ENCODE peak calls at places on chromosomes 4 and X, in eight cellular contexts. H is PC-3, U is mammary epithelial cell, N is H1, D is HepG2, Z is astrocyte, Q is neural progenitor cell, S is GM23338. A is an unnamed sample.
A peak's percentile ranks its signal among the peaks of the same experiment; 100 is the strongest.

GRCh38 chrX:19805054-19805690 is 82.2 kb downstream of the SH3KBP1 start:
- DNase-seq in H (no peak), U (no peak), Q (no peak), N (no peak), Z (no peak), S (no peak), D (no peak), A (no peak)

GRCh38 chrX:40176256-40176978 is 78.7 kb upstream of the BCOR start:
- DNase-seq in Q (peak; percentile 58), N (no peak), U (no peak), Z (no peak), H (peak; percentile 18), S (peak; percentile 52), D (peak; percentile 35), A (peak; percentile 52)

GRCh38 chrX:132576945-132577344 is 88.1 kb upstream of the MBNL3 start:
- DNase-seq in H (no peak), U (peak; percentile 2), D (no peak), Z (no peak), Q (no peak), S (no peak), N (no peak), A (peak; percentile 1)

GRCh38 chr4:38673109-38673978 is 9.3 kb downstream of the KLF3 start:
- DNase-seq in Q (no peak), H (peak; percentile 71), Z (no peak), N (no peak), U (peak; percentile 88), S (peak; percentile 62), D (peak; percentile 95), A (no peak)

GRCh38 chr4:143352052-143352451 is 15.4 kb downstream of the GAB1 start:
- DNase-seq in N (no peak), Z (peak; percentile 36), S (no peak), H (peak; percentile 86), Q (no peak), D (no peak), U (no peak), A (no peak)

GRCh38 chrX:30212172-30212571 is 3.2 kb upstream of the MAGEB2 start:
- DNase-seq in D (no peak), H (peak; percentile 3), S (no peak), N (no peak), Z (no peak), Q (no peak), U (no peak), A (no peak)

GRCh38 chr4:153432971-153433752 is 33.0 kb upstream of the TMEM131L start:
- DNase-seq in Z (peak; percentile 83), H (peak; percentile 91), S (peak; percentile 80), U (peak; percentile 94), N (peak; percentile 19), D (peak; percentile 79), Q (peak; percentile 38), A (peak; percentile 48)

GRCh38 chr4:42412251-42412650 is 15.0 kb downstream of the SHISA3 start:
- DNase-seq in Q (no peak), N (no peak), S (no peak), H (peak; percentile 89), D (no peak), U (no peak), Z (peak; percentile 93), A (peak; percentile 69)

GRCh38 chrX:16838202-16839066 is 31.7 kb downstream of the RBBP7 start:
- DNase-seq in H (no peak), Q (peak; percentile 16), N (no peak), S (no peak), Z (peak; percentile 82), D (no peak), U (peak; percentile 48), A (peak; percentile 75)

GRCh38 chrX:149114874-149115273 is 390.2 kb downstream of the IDS start:
- DNase-seq in U (no peak), Q (no peak), N (no peak), D (no peak), H (no peak), Z (no peak), S (no peak), A (no peak)

GRCh38 chrX:14964500-14964899 is 91.3 kb downstream of the MOSPD2 start:
- DNase-seq in U (peak; percentile 56), Z (peak; percentile 14), Q (no peak), H (peak; percentile 62), N (no peak), D (no peak), S (no peak), A (peak; percentile 23)

GRCh38 chr4:114100288-114101031 is 121.0 kb upstream of the ARSJ start:
- DNase-seq in Q (no peak), Z (no peak), U (no peak), H (peak; percentile 22), N (no peak), S (no peak), D (no peak), A (no peak)

GRCh38 chr4:149135062-149135461 is 680.6 kb downstream of the IQCM start:
- DNase-seq in H (no peak), Z (no peak), N (no peak), S (no peak), U (no peak), Q (no peak), D (no peak), A (no peak)

GRCh38 chr4:86482851-86483490 is 111.1 kb upstream of the PTPN13 start:
- DNase-seq in Q (peak; percentile 94), H (peak; percentile 6), U (no peak), N (peak; percentile 89), S (peak; percentile 95), Z (no peak), D (no peak), A (peak; percentile 41)

GRCh38 chrX:100410083-100410590 is at the start of gene PCDH19:
- DNase-seq in N (no peak), Q (peak; percentile 89), S (peak; percentile 70), Z (peak; percentile 7), D (no peak), U (peak; percentile 50), H (peak; percentile 57), A (peak; percentile 43)
- H2AFZ ChIP-seq in N (no peak within 1 kb of the TSS), Q (peak within 1 kb of the TSS; percentile 89), S (peak within 1 kb of the TSS; percentile 81), Z (peak within 1 kb of the TSS; percentile 66), D (no peak within 1 kb of the TSS), U (peak within 1 kb of the TSS; percentile 76), H (peak within 1 kb of the TSS; percentile 75), A (peak within 1 kb of the TSS; percentile 71)

DNA sequence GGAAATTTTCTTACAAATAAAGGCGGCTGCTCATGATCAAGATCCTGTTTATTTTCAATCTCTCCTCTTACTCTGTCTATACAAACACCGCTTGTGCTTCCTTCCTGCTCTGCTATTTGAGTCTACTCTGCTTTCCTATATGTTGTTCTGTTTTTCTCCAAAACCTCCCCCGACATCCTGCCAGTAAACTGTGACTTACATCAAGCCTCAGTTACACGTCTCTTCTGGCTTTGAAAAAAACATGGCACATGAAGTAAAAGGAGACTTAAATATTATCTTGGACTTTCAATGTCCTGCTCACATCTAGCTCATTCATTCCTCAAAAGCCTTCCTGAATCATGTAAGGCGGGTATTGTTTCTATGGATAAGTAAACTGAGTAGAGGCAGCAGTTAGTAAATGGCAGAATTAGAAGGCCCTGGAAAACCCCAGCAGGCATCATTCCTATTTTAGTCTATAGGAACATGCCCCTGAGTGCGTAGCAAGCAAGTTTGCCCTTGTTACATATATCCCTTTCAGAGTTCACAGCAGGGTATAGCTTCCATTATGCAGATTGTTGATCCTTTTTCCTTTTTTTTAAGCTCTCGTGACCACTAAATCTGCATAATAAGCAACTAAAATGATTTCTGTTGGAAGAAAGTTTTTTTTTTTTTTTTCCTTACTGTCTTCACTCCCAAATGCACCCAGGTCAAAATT is 280.1 kb downstream of the RAPGEF2 start:
- DNase-seq in S (peak; percentile 57), H (no peak), Z (no peak), U (no peak), D (no peak), Q (peak; percentile 30), N (peak; percentile 21), A (peak; percentile 83)
- H3K4me2 ChIP-seq in S (peak overlapping the region; percentile 57), H (no peak overlapping the region), Z (no peak overlapping the region), U (no peak overlapping the region), D (no peak overlapping the region), Q (peak overlapping the region; percentile 64), N (peak overlapping the region; percentile 37), A (no peak overlapping the region)

GRCh38 chr4:15682790-15683495 is 1.3 kb downstream of the FAM200B start:
- DNase-seq in S (no peak), H (no peak), Q (no peak), U (no peak), N (no peak), D (no peak), Z (no peak), A (peak; percentile 37)

GRCh38 chr4:15681372-15682339 is at the start of gene FAM200B:
- DNase-seq in Q (peak; percentile 99), N (peak; percentile 99), H (peak; percentile 99), Z (peak; percentile 93), D (peak; percentile 97), S (peak; percentile 100), U (peak; percentile 100), A (peak; percentile 99)

GRCh38 chr4:15681067-15681371 is 608 bp upstream of the FAM200B start:
- DNase-seq in S (no peak), N (no peak), D (no peak), U (no peak), Z (no peak), H (no peak), Q (no peak), A (no peak)

GRCh38 chr4:15684498-15684897 is 2.9 kb downstream of the FAM200B start:
- DNase-seq in N (no peak), H (no peak), Q (peak; percentile 32), S (peak; percentile 86), D (no peak), U (no peak), Z (no peak), A (no peak)

DNA sequence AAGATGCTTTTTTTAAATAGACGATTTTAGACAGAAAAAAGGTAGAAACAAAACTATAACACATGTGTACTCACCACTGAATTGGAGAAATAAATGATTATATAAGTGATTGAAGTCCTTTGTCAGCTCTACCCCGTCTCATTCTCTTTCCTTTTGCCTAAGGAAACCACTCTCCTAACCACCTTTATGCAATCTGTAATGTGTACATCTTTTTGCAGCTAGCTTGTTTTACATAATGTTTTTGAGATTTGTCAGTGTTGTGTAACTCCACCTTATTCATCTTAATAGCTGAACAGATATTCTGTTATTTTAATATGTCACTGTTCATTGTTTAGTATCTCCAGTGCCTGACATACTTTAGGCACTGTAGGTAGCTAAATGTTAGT is 706 bp downstream of the FAM200B start:
- DNase-seq in S (no peak), Z (no peak), U (peak; percentile 28), H (no peak), Q (no peak), D (no peak), N (no peak), A (peak; percentile 33)
- H2AFZ ChIP-seq in S (no peak overlapping the region), Z (no peak overlapping the region), U (no peak overlapping the region), H (no peak overlapping the region), Q (no peak overlapping the region), D (peak overlapping the region; percentile 38), N (no peak overlapping the region), A (no peak overlapping the region)

GRCh38 chr4:26368685-26369084 is 47.9 kb downstream of the RBPJ start:
- DNase-seq in U (no peak), Q (no peak), H (no peak), S (no peak), N (no peak), D (no peak), Z (no peak), A (no peak)

GRCh38 chr4:26372076-26372475 is 51.3 kb downstream of the RBPJ start:
- DNase-seq in U (no peak), H (no peak), Z (no peak), Q (no peak), N (no peak), S (no peak), D (no peak), A (no peak)

GRCh38 chr4:26375589-26375988 is 54.8 kb downstream of the RBPJ start:
- DNase-seq in Z (no peak), D (no peak), N (no peak), H (no peak), Q (no peak), S (no peak), U (no peak), A (no peak)

GRCh38 chr4:26369132-26370036 is 48.6 kb downstream of the RBPJ start:
- DNase-seq in N (no peak), U (no peak), S (no peak), H (no peak), Z (peak; percentile 33), Q (no peak), D (no peak), A (no peak)

GRCh38 chr4:26372525-26373172 is 51.8 kb downstream of the RBPJ start:
- DNase-seq in D (peak; percentile 90), S (peak; percentile 35), U (peak; percentile 48), Z (peak; percentile 84), Q (peak; percentile 16), H (peak; percentile 62), N (no peak), A (peak; percentile 92)
- H3K4me2 ChIP-seq in D (peak overlapping the region; percentile 46), S (no peak overlapping the region), U (no peak overlapping the region), Z (peak overlapping the region; percentile 41), Q (no peak overlapping the region), H (peak overlapping the region; percentile 44), N (no peak overlapping the region), A (no peak overlapping the region)

A was measured in mesenchymal stem cell.